ENCODE peak calls at places on chromosomes 16 and 17, in seven cellular contexts. One of them, this sample, is unnamed.

GRCh38 chr16:84277244-84277823 is 17.3 kb upstream of the WFDC1 start:
- DNase-seq in stimulated activated naive CD8-positive, alpha-beta T cell treated with anti-CD3 and anti-CD28 coated beads, Interleukin-15, amount 100 ng/mL, for 72 hours: peak
- DNase-seq in endothelial cell of umbilical vein: peak
- DNase-seq in tibial artery: peak
- DNase-seq in left ventricle myocardium inferior: peak
- DNase-seq in T1000: no peak
- DNase-seq in nucleus accumbens: peak
- DNase-seq in this sample: peak

GRCh38 chr17:61457226-61457983 is 5.2 kb downstream of the TBX4 start:
- DNase-seq in tibial artery: no peak
- DNase-seq in T1000: no peak
- DNase-seq in stimulated activated naive CD8-positive, alpha-beta T cell treated with anti-CD3 and anti-CD28 coated beads, Interleukin-15, amount 100 ng/mL, for 72 hours: no peak
- DNase-seq in left ventricle myocardium inferior: no peak
- DNase-seq in nucleus accumbens: no peak
- DNase-seq in endothelial cell of umbilical vein: no peak
- DNase-seq in this sample: peak

GRCh38 chr16:1991135-1991551 is 1.4 kb downstream of the SYNGR3 start:
- DNase-seq in endothelial cell of umbilical vein: no peak
- DNase-seq in tibial artery: no peak
- DNase-seq in left ventricle myocardium inferior: no peak
- DNase-seq in nucleus accumbens: no peak
- DNase-seq in T1000: no peak
- DNase-seq in stimulated activated naive CD8-positive, alpha-beta T cell treated with anti-CD3 and anti-CD28 coated beads, Interleukin-15, amount 100 ng/mL, for 72 hours: peak
- DNase-seq in this sample: no peak

GRCh38 chr17:29246638-29247037 is at the start of gene CRYBA1:
- DNase-seq in nucleus accumbens: no peak
- DNase-seq in stimulated activated naive CD8-positive, alpha-beta T cell treated with anti-CD3 and anti-CD28 coated beads, Interleukin-15, amount 100 ng/mL, for 72 hours: no peak
- DNase-seq in tibial artery: no peak
- DNase-seq in endothelial cell of umbilical vein: no peak
- DNase-seq in T1000: no peak
- DNase-seq in left ventricle myocardium inferior: no peak
- DNase-seq in this sample: no peak

GRCh38 chr17:16398270-16399267 is 16.8 kb upstream of the TRPV2 start:
- DNase-seq in endothelial cell of umbilical vein: peak
- DNase-seq in stimulated activated naive CD8-positive, alpha-beta T cell treated with anti-CD3 and anti-CD28 coated beads, Interleukin-15, amount 100 ng/mL, for 72 hours: no peak
- DNase-seq in tibial artery: no peak
- DNase-seq in left ventricle myocardium inferior: no peak
- DNase-seq in nucleus accumbens: no peak
- DNase-seq in T1000: no peak
- DNase-seq in this sample: no peak

GRCh38 chr16:12426122-12426521 is 377.6 kb downstream of the CPPED1 start:
- DNase-seq in nucleus accumbens: no peak
- DNase-seq in T1000: no peak
- DNase-seq in left ventricle myocardium inferior: no peak
- DNase-seq in stimulated activated naive CD8-positive, alpha-beta T cell treated with anti-CD3 and anti-CD28 coated beads, Interleukin-15, amount 100 ng/mL, for 72 hours: no peak
- DNase-seq in endothelial cell of umbilical vein: no peak
- DNase-seq in tibial artery: no peak
- DNase-seq in this sample: no peak

GRCh38 chr16:48627148-48627547 is 17.2 kb upstream of the N4BP1 start:
- DNase-seq in nucleus accumbens: no peak
- DNase-seq in T1000: no peak
- DNase-seq in endothelial cell of umbilical vein: no peak
- DNase-seq in left ventricle myocardium inferior: no peak
- DNase-seq in stimulated activated naive CD8-positive, alpha-beta T cell treated with anti-CD3 and anti-CD28 coated beads, Interleukin-15, amount 100 ng/mL, for 72 hours: no peak
- DNase-seq in tibial artery: no peak
- DNase-seq in this sample: no peak

GRCh38 chr17:60554377-60554788 is 28.3 kb upstream of the APPBP2 start:
- DNase-seq in tibial artery: no peak
- DNase-seq in endothelial cell of umbilical vein: no peak
- DNase-seq in nucleus accumbens: no peak
- DNase-seq in left ventricle myocardium inferior: no peak
- DNase-seq in stimulated activated naive CD8-positive, alpha-beta T cell treated with anti-CD3 and anti-CD28 coated beads, Interleukin-15, amount 100 ng/mL, for 72 hours: no peak
- DNase-seq in T1000: peak
- DNase-seq in this sample: peak

GRCh38 chr17:1683489-1683888 is 1.2 kb downstream of the PRPF8 start:
- DNase-seq in stimulated activated naive CD8-positive, alpha-beta T cell treated with anti-CD3 and anti-CD28 coated beads, Interleukin-15, amount 100 ng/mL, for 72 hours: no peak
- DNase-seq in T1000: no peak
- DNase-seq in left ventricle myocardium inferior: no peak
- DNase-seq in nucleus accumbens: no peak
- DNase-seq in tibial artery: no peak
- DNase-seq in endothelial cell of umbilical vein: no peak
- DNase-seq in this sample: no peak

GRCh38 chr16:53224932-53225533 is 170.2 kb downstream of the CHD9 start:
- DNase-seq in tibial artery: no peak
- DNase-seq in stimulated activated naive CD8-positive, alpha-beta T cell treated with anti-CD3 and anti-CD28 coated beads, Interleukin-15, amount 100 ng/mL, for 72 hours: no peak
- DNase-seq in nucleus accumbens: no peak
- DNase-seq in T1000: no peak
- DNase-seq in endothelial cell of umbilical vein: no peak
- DNase-seq in left ventricle myocardium inferior: no peak
- DNase-seq in this sample: no peak

GRCh38 chr16:72241930-72242329 is 70.0 kb upstream of the PMFBP1 start:
- DNase-seq in nucleus accumbens: no peak
- DNase-seq in stimulated activated naive CD8-positive, alpha-beta T cell treated with anti-CD3 and anti-CD28 coated beads, Interleukin-15, amount 100 ng/mL, for 72 hours: no peak
- DNase-seq in T1000: no peak
- DNase-seq in tibial artery: no peak
- DNase-seq in endothelial cell of umbilical vein: peak
- DNase-seq in left ventricle myocardium inferior: no peak
- DNase-seq in this sample: no peak

GRCh38 chr17:65742433-65743312 is 181.2 kb upstream of the AXIN2 start:
- DNase-seq in left ventricle myocardium inferior: no peak
- DNase-seq in tibial artery: no peak
- DNase-seq in stimulated activated naive CD8-positive, alpha-beta T cell treated with anti-CD3 and anti-CD28 coated beads, Interleukin-15, amount 100 ng/mL, for 72 hours: no peak
- DNase-seq in endothelial cell of umbilical vein: peak
- DNase-seq in nucleus accumbens: no peak
- DNase-seq in T1000: peak
- DNase-seq in this sample: no peak

GRCh38 chr17:78127888-78128615 is 503 bp downstream of the TMC6 start:
- DNase-seq in tibial artery: no peak
- DNase-seq in T1000: no peak
- DNase-seq in endothelial cell of umbilical vein: no peak
- DNase-seq in nucleus accumbens: peak
- DNase-seq in stimulated activated naive CD8-positive, alpha-beta T cell treated with anti-CD3 and anti-CD28 coated beads, Interleukin-15, amount 100 ng/mL, for 72 hours: no peak
- DNase-seq in left ventricle myocardium inferior: no peak
- DNase-seq in this sample: no peak

GRCh38 chr17:17523714-17524075 is 27.5 kb upstream of the RASD1 start:
- DNase-seq in stimulated activated naive CD8-positive, alpha-beta T cell treated with anti-CD3 and anti-CD28 coated beads, Interleukin-15, amount 100 ng/mL, for 72 hours: no peak
- DNase-seq in tibial artery: no peak
- DNase-seq in left ventricle myocardium inferior: no peak
- DNase-seq in T1000: no peak
- DNase-seq in nucleus accumbens: no peak
- DNase-seq in endothelial cell of umbilical vein: no peak
- DNase-seq in this sample: no peak

GRCh38 chr16:1979271-1980025 is 1.8 kb downstream of the NOXO1 start:
- DNase-seq in left ventricle myocardium inferior: no peak
- DNase-seq in T1000: no peak
- DNase-seq in tibial artery: no peak
- DNase-seq in nucleus accumbens: no peak
- DNase-seq in stimulated activated naive CD8-positive, alpha-beta T cell treated with anti-CD3 and anti-CD28 coated beads, Interleukin-15, amount 100 ng/mL, for 72 hours: no peak
- DNase-seq in endothelial cell of umbilical vein: no peak
- DNase-seq in this sample: no peak

GRCh38 chr17:63950940-63951907 is 19.1 kb upstream of the CD79B start:
- DNase-seq in T1000: no peak
- DNase-seq in endothelial cell of umbilical vein: no peak
- DNase-seq in stimulated activated naive CD8-positive, alpha-beta T cell treated with anti-CD3 and anti-CD28 coated beads, Interleukin-15, amount 100 ng/mL, for 72 hours: no peak
- DNase-seq in nucleus accumbens: no peak
- DNase-seq in tibial artery: no peak
- DNase-seq in left ventricle myocardium inferior: no peak
- DNase-seq in this sample: no peak

GRCh38 chr17:51260960-51261958 is 913 bp downstream of the UTP18 start:
- DNase-seq in nucleus accumbens: peak
- DNase-seq in left ventricle myocardium inferior: peak
- DNase-seq in tibial artery: peak
- DNase-seq in endothelial cell of umbilical vein: peak
- DNase-seq in stimulated activated naive CD8-positive, alpha-beta T cell treated with anti-CD3 and anti-CD28 coated beads, Interleukin-15, amount 100 ng/mL, for 72 hours: peak
- DNase-seq in T1000: peak
- DNase-seq in this sample: peak

GRCh38 chr17:39165844-39166349 is at the start of gene ARL5C:
- DNase-seq in stimulated activated naive CD8-positive, alpha-beta T cell treated with anti-CD3 and anti-CD28 coated beads, Interleukin-15, amount 100 ng/mL, for 72 hours: no peak
- DNase-seq in nucleus accumbens: no peak
- DNase-seq in left ventricle myocardium inferior: no peak
- DNase-seq in T1000: no peak
- DNase-seq in endothelial cell of umbilical vein: no peak
- DNase-seq in tibial artery: no peak
- DNase-seq in this sample: no peak

GRCh38 chr16:84913315-84913714 is 93.5 kb downstream of the CRISPLD2 start:
- DNase-seq in left ventricle myocardium inferior: peak
- DNase-seq in tibial artery: peak
- DNase-seq in T1000: no peak
- DNase-seq in endothelial cell of umbilical vein: no peak
- DNase-seq in stimulated activated naive CD8-positive, alpha-beta T cell treated with anti-CD3 and anti-CD28 coated beads, Interleukin-15, amount 100 ng/mL, for 72 hours: no peak
- DNase-seq in nucleus accumbens: no peak
- DNase-seq in this sample: no peak

GRCh38 chr17:44633998-44634397 is 22.3 kb upstream of the MEIOC start:
- DNase-seq in stimulated activated naive CD8-positive, alpha-beta T cell treated with anti-CD3 and anti-CD28 coated beads, Interleukin-15, amount 100 ng/mL, for 72 hours: no peak
- DNase-seq in endothelial cell of umbilical vein: no peak
- DNase-seq in nucleus accumbens: no peak
- DNase-seq in left ventricle myocardium inferior: no peak
- DNase-seq in T1000: no peak
- DNase-seq in tibial artery: no peak
- DNase-seq in this sample: no peak

GRCh38 chr17:814371-814770 is 32.2 kb downstream of the MRM3 start:
- DNase-seq in T1000: no peak
- DNase-seq in endothelial cell of umbilical vein: no peak
- DNase-seq in stimulated activated naive CD8-positive, alpha-beta T cell treated with anti-CD3 and anti-CD28 coated beads, Interleukin-15, amount 100 ng/mL, for 72 hours: no peak
- DNase-seq in tibial artery: no peak
- DNase-seq in nucleus accumbens: no peak
- DNase-seq in left ventricle myocardium inferior: no peak
- DNase-seq in this sample: no peak

GRCh38 chr17:72342061-72342460 is 221.2 kb downstream of the SOX9 start:
- DNase-seq in tibial artery: no peak
- DNase-seq in stimulated activated naive CD8-positive, alpha-beta T cell treated with anti-CD3 and anti-CD28 coated beads, Interleukin-15, amount 100 ng/mL, for 72 hours: no peak
- DNase-seq in endothelial cell of umbilical vein: no peak
- DNase-seq in T1000: no peak
- DNase-seq in left ventricle myocardium inferior: no peak
- DNase-seq in nucleus accumbens: no peak
- DNase-seq in this sample: no peak

GRCh38 chr17:59365383-59365981 is 34.0 kb downstream of the YPEL2 start:
- DNase-seq in endothelial cell of umbilical vein: peak
- DNase-seq in stimulated activated naive CD8-positive, alpha-beta T cell treated with anti-CD3 and anti-CD28 coated beads, Interleukin-15, amount 100 ng/mL, for 72 hours: peak
- DNase-seq in left ventricle myocardium inferior: no peak
- DNase-seq in T1000: no peak
- DNase-seq in tibial artery: no peak
- DNase-seq in nucleus accumbens: peak
- DNase-seq in this sample: no peak

GRCh38 chr16:50680907-50681885 is at the start of gene SNX20:
- DNase-seq in stimulated activated naive CD8-positive, alpha-beta T cell treated with anti-CD3 and anti-CD28 coated beads, Interleukin-15, amount 100 ng/mL, for 72 hours: peak
- DNase-seq in left ventricle myocardium inferior: peak
- DNase-seq in T1000: no peak
- DNase-seq in tibial artery: peak
- DNase-seq in endothelial cell of umbilical vein: no peak
- DNase-seq in nucleus accumbens: no peak
- DNase-seq in this sample: peak

GRCh38 chr16:11251525-11252481 is 4.2 kb downstream of the SOCS1 start:
- DNase-seq in tibial artery: no peak
- DNase-seq in stimulated activated naive CD8-positive, alpha-beta T cell treated with anti-CD3 and anti-CD28 coated beads, Interleukin-15, amount 100 ng/mL, for 72 hours: peak
- DNase-seq in left ventricle myocardium inferior: no peak
- DNase-seq in nucleus accumbens: no peak
- DNase-seq in T1000: no peak
- DNase-seq in endothelial cell of umbilical vein: no peak
- DNase-seq in this sample: no peak

GRCh38 chr17:7748098-7748775 is 30.7 kb downstream of the DNAH2 start:
- DNase-seq in T1000: no peak
- DNase-seq in endothelial cell of umbilical vein: no peak
- DNase-seq in stimulated activated naive CD8-positive, alpha-beta T cell treated with anti-CD3 and anti-CD28 coated beads, Interleukin-15, amount 100 ng/mL, for 72 hours: no peak
- DNase-seq in left ventricle myocardium inferior: no peak
- DNase-seq in nucleus accumbens: no peak
- DNase-seq in tibial artery: no peak
- DNase-seq in this sample: no peak

This sample was measured in aorta.